ENCODE peak calls at places on chromosomes 16 and 17, in five cellular contexts. One of them, this sample, is unnamed.

GRCh38 chr16:67723940-67724339 is 4.8 kb upstream of the GFOD2 start:
- DNase-seq in IMR-90: no peak
- DNase-seq in stomach: no peak
- DNase-seq in A549: no peak
- DNase-seq in CD8-positive, alpha-beta memory T cell: peak; percentile 35
- DNase-seq in this sample: no peak

GRCh38 chr16:4327782-4328579 is 12.1 kb downstream of the GLIS2 start:
- DNase-seq in IMR-90: peak; percentile 69
- DNase-seq in stomach: peak; percentile 83
- DNase-seq in A549: no peak
- DNase-seq in CD8-positive, alpha-beta memory T cell: peak; percentile 66
- DNase-seq in this sample: peak; percentile 73

GRCh38 chr16:67240506-67240905 is 6.8 kb downstream of the FHOD1 start:
- DNase-seq in IMR-90: peak; percentile 48
- DNase-seq in stomach: no peak
- DNase-seq in A549: no peak
- DNase-seq in CD8-positive, alpha-beta memory T cell: no peak
- DNase-seq in this sample: no peak

GRCh38 chr16:13171313-13171712 is 269.9 kb downstream of the SHISA9 start:
- DNase-seq in IMR-90: no peak
- DNase-seq in stomach: no peak
- DNase-seq in A549: no peak
- DNase-seq in CD8-positive, alpha-beta memory T cell: no peak
- DNase-seq in this sample: no peak

GRCh38 chr17:36978810-36979584 is 30.2 kb downstream of the AATF start:
- DNase-seq in IMR-90: no peak
- DNase-seq in stomach: no peak
- DNase-seq in A549: no peak
- DNase-seq in CD8-positive, alpha-beta memory T cell: no peak
- DNase-seq in this sample: no peak

GRCh38 chr17:58375811-58376210 is 23.8 kb upstream of the SUPT4H1 start:
- DNase-seq in IMR-90: no peak
- DNase-seq in stomach: no peak
- DNase-seq in A549: no peak
- DNase-seq in CD8-positive, alpha-beta memory T cell: no peak
- DNase-seq in this sample: no peak

GRCh38 chr16:89867918-89868317 is 5.5 kb upstream of the TCF25 start:
- DNase-seq in IMR-90: no peak
- DNase-seq in stomach: no peak
- DNase-seq in A549: no peak
- DNase-seq in CD8-positive, alpha-beta memory T cell: no peak
- DNase-seq in this sample: no peak

GRCh38 chr17:57391076-57391825 is 134.9 kb downstream of the MSI2 start:
- DNase-seq in IMR-90: no peak
- DNase-seq in stomach: no peak
- DNase-seq in A549: no peak
- DNase-seq in CD8-positive, alpha-beta memory T cell: no peak
- DNase-seq in this sample: no peak

GRCh38 chr16:65666132-65666869 is 544.4 kb upstream of the CDH11 start:
- DNase-seq in IMR-90: no peak
- DNase-seq in stomach: no peak
- DNase-seq in A549: no peak
- DNase-seq in CD8-positive, alpha-beta memory T cell: no peak
- DNase-seq in this sample: no peak

GRCh38 chr16:27999687-28000086 is 63.8 kb downstream of the GSG1L start:
- DNase-seq in IMR-90: peak; percentile 12
- DNase-seq in stomach: no peak
- DNase-seq in A549: no peak
- DNase-seq in CD8-positive, alpha-beta memory T cell: no peak
- DNase-seq in this sample: no peak

GRCh38 chr17:8025176-8025911 is 13.5 kb upstream of the ALOX15B start:
- DNase-seq in IMR-90: no peak
- DNase-seq in stomach: no peak
- DNase-seq in A549: no peak
- DNase-seq in CD8-positive, alpha-beta memory T cell: no peak
- DNase-seq in this sample: peak; percentile 26

GRCh38 chr17:66171692-66172091 is 20.2 kb downstream of the CEP112 start:
- DNase-seq in IMR-90: no peak
- DNase-seq in stomach: no peak
- DNase-seq in A549: no peak
- DNase-seq in CD8-positive, alpha-beta memory T cell: no peak
- DNase-seq in this sample: no peak

GRCh38 chr17:20157078-20157360 is 147.9 kb downstream of the SPECC1 start:
- DNase-seq in IMR-90: no peak
- DNase-seq in stomach: peak; percentile 35
- DNase-seq in A549: no peak
- DNase-seq in CD8-positive, alpha-beta memory T cell: no peak
- DNase-seq in this sample: no peak

GRCh38 chr17:74499992-74500391 is 31.3 kb downstream of the CD300LB start:
- DNase-seq in IMR-90: no peak
- DNase-seq in stomach: no peak
- DNase-seq in A549: no peak
- DNase-seq in CD8-positive, alpha-beta memory T cell: no peak
- DNase-seq in this sample: no peak

GRCh38 chr17:61863801-61864126 is 436 bp upstream of the BRIP1 start:
- DNase-seq in IMR-90: no peak
- DNase-seq in stomach: no peak
- DNase-seq in A549: no peak
- DNase-seq in CD8-positive, alpha-beta memory T cell: no peak
- DNase-seq in this sample: no peak

GRCh38 chr17:29744121-29744520 is 121.4 kb upstream of the CORO6 start:
- DNase-seq in IMR-90: no peak
- DNase-seq in stomach: no peak
- DNase-seq in A549: no peak
- DNase-seq in CD8-positive, alpha-beta memory T cell: no peak
- DNase-seq in this sample: no peak

GRCh38 chr17:29749045-29749825 is 126.5 kb upstream of the CORO6 start:
- DNase-seq in IMR-90: peak; percentile 9
- DNase-seq in stomach: no peak
- DNase-seq in A549: no peak
- DNase-seq in CD8-positive, alpha-beta memory T cell: no peak
- DNase-seq in this sample: no peak

GRCh38 chr17:29748400-29748799 is 125.7 kb upstream of the CORO6 start:
- DNase-seq in IMR-90: no peak
- DNase-seq in stomach: no peak
- DNase-seq in A549: no peak
- DNase-seq in CD8-positive, alpha-beta memory T cell: no peak
- DNase-seq in this sample: no peak

GRCh38 chr17:29746669-29747068 is 124.0 kb upstream of the CORO6 start:
- DNase-seq in IMR-90: no peak
- DNase-seq in stomach: no peak
- DNase-seq in A549: no peak
- DNase-seq in CD8-positive, alpha-beta memory T cell: no peak
- DNase-seq in this sample: no peak

GRCh38 chr17:29747660-29748059 is 124.9 kb upstream of the CORO6 start:
- DNase-seq in IMR-90: no peak
- DNase-seq in stomach: no peak
- DNase-seq in A549: no peak
- DNase-seq in CD8-positive, alpha-beta memory T cell: no peak
- DNase-seq in this sample: no peak
- H3K27ac ChIP-seq in IMR-90: no peak overlapping the region
- H3K27ac ChIP-seq in stomach: no peak overlapping the region
- H3K27ac ChIP-seq in A549: no peak overlapping the region
- H3K27ac ChIP-seq in CD8-positive, alpha-beta memory T cell: no peak overlapping the region
- H3K27ac ChIP-seq in this sample: no peak overlapping the region

GRCh38 chr16:2738615-2739014 is 13.8 kb upstream of the SRRM2 start:
- DNase-seq in IMR-90: no peak
- DNase-seq in stomach: no peak
- DNase-seq in A549: no peak
- DNase-seq in CD8-positive, alpha-beta memory T cell: no peak
- DNase-seq in this sample: no peak
- H3K4me3 ChIP-seq in IMR-90: no peak overlapping the region
- H3K4me3 ChIP-seq in stomach: no peak overlapping the region
- H3K4me3 ChIP-seq in A549: no peak overlapping the region
- H3K4me3 ChIP-seq in CD8-positive, alpha-beta memory T cell: no peak overlapping the region
- H3K4me3 ChIP-seq in this sample: no peak overlapping the region

GRCh38 chr17:3920940-3921852 is 4.9 kb upstream of the P2RX1 start:
- DNase-seq in IMR-90: no peak
- DNase-seq in stomach: peak; percentile 72
- DNase-seq in A549: no peak
- DNase-seq in CD8-positive, alpha-beta memory T cell: no peak
- DNase-seq in this sample: no peak
- H3K4me1 ChIP-seq in IMR-90: peaks cover 8% of the 10 kb centered on the region
- H3K4me1 ChIP-seq in stomach: peaks cover 32% of the 10 kb centered on the region
- H3K4me1 ChIP-seq in A549: peaks cover 15% of the 10 kb centered on the region
- H3K4me1 ChIP-seq in CD8-positive, alpha-beta memory T cell: peaks cover 16% of the 10 kb centered on the region
- H3K4me1 ChIP-seq in this sample: no peaks in the 10 kb centered on the region

DNA sequence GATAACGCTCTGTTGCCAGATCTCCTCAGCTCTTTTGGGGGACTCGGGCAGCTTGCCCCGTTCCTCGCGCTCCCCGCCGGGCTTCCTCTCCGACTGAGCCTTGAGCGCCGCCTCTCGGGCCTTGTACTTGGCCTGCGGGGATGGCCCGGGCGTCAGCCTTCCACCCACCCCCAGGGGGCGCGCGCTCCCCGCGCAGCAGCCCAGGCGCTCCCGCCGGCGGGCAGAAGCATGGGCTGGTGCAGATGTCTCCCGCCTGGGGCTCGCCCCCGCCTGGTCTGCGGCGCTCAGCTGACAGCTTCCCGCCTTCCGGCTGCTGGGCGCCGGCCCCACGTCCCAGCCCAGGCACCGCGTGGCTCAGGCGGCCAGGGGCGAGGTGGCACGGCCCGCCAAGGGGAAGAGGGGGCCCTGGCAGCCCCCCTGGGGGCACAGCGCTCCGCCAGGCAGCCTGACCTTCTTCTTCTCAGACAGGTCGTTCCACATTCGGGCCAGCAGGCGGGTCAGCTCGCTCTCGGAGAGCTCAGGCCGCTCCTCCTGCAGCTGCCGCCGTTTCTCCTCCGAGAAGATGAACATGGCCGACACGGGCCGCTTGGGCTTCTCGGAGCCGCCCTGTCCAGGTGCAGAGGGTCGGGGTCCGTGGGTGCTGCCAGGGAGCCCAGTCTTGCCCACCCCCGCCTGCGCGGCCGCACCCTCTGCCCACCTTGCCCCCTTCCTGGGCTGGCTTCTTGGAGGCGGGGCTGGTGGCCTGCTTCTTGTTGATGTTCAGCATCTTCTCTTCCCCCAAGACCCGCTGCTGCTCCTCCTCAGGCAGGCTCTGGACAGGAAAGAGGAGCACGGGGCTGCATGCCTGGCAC is 8.9 kb downstream of the UBTF start:
- DNase-seq in IMR-90: peak; percentile 85
- DNase-seq in stomach: peak; percentile 92
- DNase-seq in A549: peak; percentile 91
- DNase-seq in CD8-positive, alpha-beta memory T cell: peak; percentile 93
- DNase-seq in this sample: no peak
- H3K27ac ChIP-seq in IMR-90: peak overlapping the region; percentile 13
- H3K27ac ChIP-seq in stomach: peak overlapping the region; percentile 53
- H3K27ac ChIP-seq in A549: no peak overlapping the region
- H3K27ac ChIP-seq in CD8-positive, alpha-beta memory T cell: no peak overlapping the region
- H3K27ac ChIP-seq in this sample: peak overlapping the region; percentile 58

GRCh38 chr16:80303691-80304090 is 237.1 kb upstream of the DYNLRB2 start:
- DNase-seq in IMR-90: no peak
- DNase-seq in stomach: no peak
- DNase-seq in A549: no peak
- DNase-seq in CD8-positive, alpha-beta memory T cell: no peak
- DNase-seq in this sample: no peak
- H3K4me3 ChIP-seq in IMR-90: no peak overlapping the region
- H3K4me3 ChIP-seq in stomach: no peak overlapping the region
- H3K4me3 ChIP-seq in A549: no peak overlapping the region
- H3K4me3 ChIP-seq in CD8-positive, alpha-beta memory T cell: no peak overlapping the region
- H3K4me3 ChIP-seq in this sample: no peak overlapping the region

GRCh38 chr17:78883533-78884131 is 19.4 kb downstream of the CEP295NL start:
- DNase-seq in IMR-90: peak; percentile 97
- DNase-seq in stomach: peak; percentile 56
- DNase-seq in A549: peak; percentile 98
- DNase-seq in CD8-positive, alpha-beta memory T cell: no peak
- DNase-seq in this sample: peak; percentile 85
- H3K4me1 ChIP-seq in IMR-90: peaks cover 49% of the 10 kb centered on the region
- H3K4me1 ChIP-seq in stomach: peaks cover 42% of the 10 kb centered on the region
- H3K4me1 ChIP-seq in A549: peaks cover 47% of the 10 kb centered on the region
- H3K4me1 ChIP-seq in CD8-positive, alpha-beta memory T cell: peaks cover 22% of the 10 kb centered on the region
- H3K4me1 ChIP-seq in this sample: peaks cover 32% of the 10 kb centered on the region

DNA sequence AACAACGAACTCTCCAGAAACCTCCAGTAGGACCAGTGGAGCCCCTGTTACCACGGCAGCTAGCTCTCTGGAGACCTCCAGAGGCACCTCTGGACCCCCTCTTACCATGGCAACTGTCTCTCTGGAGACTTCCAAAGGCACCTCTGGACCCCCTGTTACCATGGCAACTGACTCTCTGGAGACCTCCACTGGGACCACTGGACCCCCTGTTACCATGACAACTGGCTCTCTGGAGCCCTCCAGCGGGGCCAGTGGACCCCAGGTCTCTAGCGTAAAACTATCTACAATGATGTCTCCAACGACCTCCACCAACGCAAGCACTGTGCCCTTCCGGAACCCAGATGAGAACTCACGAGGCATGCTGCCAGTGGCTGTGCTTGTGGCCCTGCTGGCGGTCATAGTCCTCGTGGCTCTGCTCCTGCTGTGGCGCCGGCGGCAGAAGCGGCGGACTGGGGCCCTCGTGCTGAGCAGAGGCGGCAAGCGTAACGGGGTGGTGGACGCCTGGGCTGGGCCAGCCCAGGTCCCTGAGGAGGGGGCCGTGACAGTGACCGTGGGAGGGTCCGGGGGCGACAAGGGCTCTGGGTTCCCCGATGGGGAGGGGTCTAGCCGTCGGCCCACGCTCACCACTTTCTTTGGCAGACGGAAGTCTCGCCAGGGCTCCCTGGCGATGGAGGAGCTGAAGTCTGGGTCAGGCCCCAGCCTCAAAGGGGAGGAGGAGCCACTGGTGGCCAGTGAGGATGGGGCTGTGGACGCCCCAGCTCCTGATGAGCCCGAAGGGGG is 1.3 kb downstream of the SPN start:
- DNase-seq in IMR-90: no peak
- DNase-seq in stomach: no peak
- DNase-seq in A549: no peak
- DNase-seq in CD8-positive, alpha-beta memory T cell: peak; percentile 67
- DNase-seq in this sample: no peak
- H3K27ac ChIP-seq in IMR-90: no peak overlapping the region
- H3K27ac ChIP-seq in stomach: peak overlapping the region; percentile 32
- H3K27ac ChIP-seq in A549: no peak overlapping the region
- H3K27ac ChIP-seq in CD8-positive, alpha-beta memory T cell: peak overlapping the region; percentile 77
- H3K27ac ChIP-seq in this sample: no peak overlapping the region

GRCh38 chr16:46918905-46919792 is 35.0 kb downstream of the GPT2 start:
- DNase-seq in IMR-90: no peak
- DNase-seq in stomach: peak; percentile 86
- DNase-seq in A549: no peak
- DNase-seq in CD8-positive, alpha-beta memory T cell: no peak
- DNase-seq in this sample: no peak
- H3K4me3 ChIP-seq in IMR-90: no peak overlapping the region
- H3K4me3 ChIP-seq in stomach: no peak overlapping the region
- H3K4me3 ChIP-seq in A549: no peak overlapping the region
- H3K4me3 ChIP-seq in CD8-positive, alpha-beta memory T cell: no peak overlapping the region
- H3K4me3 ChIP-seq in this sample: no peak overlapping the region